ENCODE peak calls at places on chromosome 14, in ten cellular contexts. K, Y, T, N, X, F, U, Q, D and E are unnamed samples.

GRCh38 chr14:75053396-75054289 is 2.4 kb upstream of the MLH3 start:
- DNase-seq in Y (no peak), T (no peak), D (no peak), Q (no peak), X (no peak), K (no peak), N (no peak), U (no peak), F (peak; percentile 27), E (no peak)

GRCh38 chr14:23910876-23911210 is 42.7 kb upstream of the DHRS4 start:
- DNase-seq in T (no peak), N (no peak), D (no peak), Q (no peak), K (no peak), U (no peak), Y (no peak), X (no peak), F (no peak), E (no peak)

GRCh38 chr14:54026671-54027070 is 70.0 kb upstream of the BMP4 start:
- DNase-seq in F (no peak), N (no peak), X (no peak), T (no peak), K (no peak), D (no peak), Y (no peak), Q (no peak), U (no peak), E (no peak)

GRCh38 chr14:35235840-35236239 is 56.3 kb upstream of the PSMA6 start:
- DNase-seq in X (no peak), D (no peak), N (no peak), K (no peak), Y (no peak), Q (no peak), T (no peak), F (no peak), U (no peak), E (no peak)

GRCh38 chr14:74913986-74914573 is 9.0 kb downstream of the RPS6KL1 start:
- DNase-seq in U (peak; percentile 59), D (peak; percentile 93), F (peak; percentile 86), X (peak; percentile 43), K (peak; percentile 68), Q (no peak), T (no peak), Y (peak; percentile 46), N (peak; percentile 85), E (peak; percentile 40)

GRCh38 chr14:58501214-58501816 is 73.8 kb downstream of the KIAA0586 start:
- DNase-seq in X (no peak), Y (peak; percentile 72), Q (peak; percentile 13), D (no peak), K (no peak), U (peak; percentile 68), F (peak; percentile 91), N (peak; percentile 94), T (peak; percentile 11), E (no peak)

GRCh38 chr14:99273025-99273723 is 1.2 kb upstream of the BCL11B start:
- DNase-seq in Q (no peak), U (no peak), N (no peak), F (no peak), T (no peak), Y (no peak), K (no peak), D (peak; percentile 94), X (peak; percentile 36), E (peak; percentile 28)

GRCh38 chr14:69726761-69727511 is 40.0 kb upstream of the SRSF5 start:
- DNase-seq in X (peak; percentile 92), F (peak; percentile 81), T (peak; percentile 92), Q (no peak), Y (peak; percentile 30), D (peak; percentile 97), N (peak; percentile 76), K (peak; percentile 63), U (peak; percentile 78), E (peak; percentile 79)

GRCh38 chr14:74545386-74545785 is 51.8 kb downstream of the ISCA2 start:
- DNase-seq in F (no peak), D (no peak), T (no peak), K (no peak), X (no peak), U (no peak), N (no peak), Y (no peak), Q (no peak), E (no peak)

GRCh38 chr14:25041484-25041883 is 8.5 kb downstream of the STXBP6 start:
- DNase-seq in X (no peak), Y (no peak), F (no peak), U (no peak), K (no peak), D (no peak), Q (no peak), T (no peak), N (no peak), E (no peak)

GRCh38 chr14:53742226-53742607 is 214.4 kb downstream of the BMP4 start:
- DNase-seq in K (no peak), D (no peak), Y (no peak), X (no peak), N (no peak), T (no peak), F (no peak), U (no peak), Q (no peak), E (no peak)

GRCh38 chr14:32364941-32365340 is 35.8 kb downstream of the AKAP6 start:
- DNase-seq in N (no peak), U (no peak), X (no peak), F (no peak), Y (no peak), K (no peak), Q (no peak), D (no peak), T (no peak), E (no peak)

DNA sequence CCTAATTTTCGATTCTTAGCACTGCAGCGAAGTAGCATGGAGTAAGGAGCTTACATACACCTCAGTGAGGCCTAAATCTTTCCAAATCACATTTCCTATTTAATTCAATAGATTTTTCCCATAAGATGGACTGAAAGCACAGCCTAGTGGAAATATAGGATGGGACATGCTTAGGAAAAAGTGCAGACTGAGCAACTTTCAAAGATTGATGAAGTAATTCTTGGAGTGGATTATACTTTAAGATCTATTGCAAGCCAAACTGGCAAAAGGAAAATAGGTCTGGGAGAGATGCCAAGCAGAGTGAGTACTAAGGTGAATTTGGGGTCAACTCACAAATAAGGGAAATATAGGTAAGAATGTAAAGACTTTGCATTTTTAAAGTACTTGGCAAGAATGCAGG is 170.3 kb upstream of the FOXG1 start:
- DNase-seq in K (no peak), N (peak; percentile 76), Q (no peak), F (peak; percentile 72), X (no peak), D (no peak), T (no peak), Y (no peak), U (no peak), E (no peak)
- TF ChIP-seq CTCF in K (no peak), N (no peak), Q (no peak), F (no peak), X (no peak), D (no peak), T (no peak), Y (no peak), U (no peak), E (no peak)

GRCh38 chr14:37436519-37436918 is 158.5 kb downstream of the FOXA1 start:
- DNase-seq in D (no peak), T (no peak), X (no peak), Q (no peak), U (no peak), N (no peak), Y (no peak), K (peak; percentile 76), F (no peak), E (no peak)

GRCh38 chr14:37428954-37429353 is 166.1 kb downstream of the FOXA1 start:
- DNase-seq in Y (no peak), D (no peak), T (no peak), F (no peak), N (no peak), Q (no peak), U (no peak), K (no peak), X (no peak), E (no peak)

GRCh38 chr14:37429618-37430017 is 165.4 kb downstream of the FOXA1 start:
- DNase-seq in D (no peak), U (no peak), T (no peak), K (no peak), F (no peak), Y (no peak), N (no peak), X (no peak), Q (no peak), E (no peak)

DNA sequence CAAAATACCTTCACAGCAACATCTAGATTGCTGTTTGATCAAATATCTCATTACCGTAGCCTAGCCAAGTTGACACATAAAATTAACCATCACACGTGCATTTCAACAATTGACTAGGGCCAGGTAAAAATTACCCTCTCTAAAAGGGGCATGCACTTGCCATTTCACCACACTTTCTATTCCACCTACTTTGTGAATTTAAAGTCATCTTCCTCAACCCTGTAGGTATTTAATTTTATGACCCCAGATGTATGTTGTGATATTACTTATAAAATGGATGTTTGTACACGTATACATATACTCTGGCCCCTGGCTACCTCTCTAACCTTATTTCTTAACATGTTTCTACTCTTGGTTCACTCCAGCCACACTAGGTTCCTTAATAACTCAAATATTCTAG is 160.2 kb downstream of the FOXA1 start:
- DNase-seq in X (no peak), K (no peak), Y (no peak), D (no peak), F (no peak), Q (no peak), U (no peak), T (no peak), N (no peak), E (no peak)
- TF ChIP-seq CTCF in X (no peak), K (no peak), Y (no peak), D (no peak), F (no peak), Q (no peak), U (no peak), T (no peak), N (no peak), E (no peak)

GRCh38 chr14:62253931-62254330 is 491.7 kb downstream of the SNAPC1 start:
- DNase-seq in N (no peak), Y (no peak), K (no peak), X (no peak), D (no peak), U (no peak), Q (no peak), F (peak; percentile 35), T (no peak), E (no peak)
- TF ChIP-seq CTCF in N (no peak), Y (no peak), K (no peak), X (no peak), D (no peak), U (no peak), Q (no peak), F (no peak), T (no peak), E (no peak)

GRCh38 chr14:92198804-92199203 is 77.0 kb downstream of the CPSF2 start:
- DNase-seq in D (no peak), X (no peak), K (no peak), N (no peak), Y (no peak), U (no peak), Q (no peak), F (no peak), T (no peak), E (no peak)

GRCh38 chr14:92203116-92203515 is 81.3 kb downstream of the CPSF2 start:
- DNase-seq in D (no peak), U (no peak), F (no peak), Y (no peak), T (no peak), K (no peak), Q (no peak), X (no peak), N (no peak), E (no peak)

GRCh38 chr14:92204792-92205191 is 83.0 kb downstream of the CPSF2 start:
- DNase-seq in X (no peak), Y (no peak), F (no peak), T (no peak), N (no peak), U (no peak), K (no peak), D (no peak), Q (no peak), E (no peak)

GRCh38 chr14:92199763-92200162 is 78.0 kb downstream of the CPSF2 start:
- DNase-seq in N (no peak), U (no peak), T (no peak), X (no peak), D (no peak), K (no peak), Q (no peak), F (no peak), Y (no peak), E (no peak)
- TF ChIP-seq CTCF in N (peak; percentile 20), U (no peak), T (no peak), X (no peak), D (no peak), K (no peak), Q (no peak), F (no peak), Y (no peak), E (no peak)